ENCODE peak calls at places on chromosomes 12 and 14, in six cellular contexts. O is psoas muscle, M is fibroblast of lung, Y is mesendoderm, E is lower lobe of right lung, X is Panc1. A is an unnamed sample. For H3K36me3, the result is how much of the 10 kb centered on the place peaks cover.

GRCh38 chr14:100413699-100414098 is 90.6 kb downstream of the SLC25A47 start:
- DNase-seq in O (no peak), M (no peak), Y (no peak), E (no peak), X (no peak), A (no peak)

GRCh38 chr12:32027684-32028355 is 68.6 kb downstream of the RESF1 start:
- DNase-seq in O (no peak), M (no peak), Y (no peak), E (peak), X (no peak), A (no peak)

GRCh38 chr12:116360579-116361403 is 83.3 kb upstream of the MED13L start:
- DNase-seq in O (no peak), M (no peak), Y (no peak), E (no peak), X (no peak), A (no peak)

GRCh38 chr12:124369055-124369900 is 74.4 kb downstream of the RFLNA start:
- DNase-seq in O (peak), M (peak), Y (no peak), E (peak), X (no peak), A (peak)

GRCh38 chr12:13534645-13535398 is 338.3 kb downstream of the EMP1 start:
- DNase-seq in O (peak), M (peak), Y (peak), E (peak), X (peak), A (peak)

GRCh38 chr12:32413412-32413811 is 14.1 kb downstream of the FGD4 start:
- DNase-seq in O (no peak), M (no peak), Y (no peak), E (no peak), X (no peak), A (no peak)

GRCh38 chr14:76267322-76268012 is 108.5 kb upstream of the ESRRB start:
- DNase-seq in O (peak), M (peak), Y (peak), E (peak), X (peak), A (peak)

GRCh38 chr14:61280526-61281185 is 482 bp downstream of the TMEM30B start:
- DNase-seq in O (peak), M (peak), Y (peak), E (peak), X (no peak), A (peak)

GRCh38 chr14:54252072-54252730 is 144.6 kb upstream of the CDKN3 start:
- DNase-seq in O (no peak), M (peak), Y (peak), E (no peak), X (no peak), A (no peak)

GRCh38 chr12:39619316-39619659 is 315 bp downstream of the ABCD2 start:
- DNase-seq in O (no peak), M (no peak), Y (no peak), E (no peak), X (no peak), A (no peak)

GRCh38 chr12:39622306-39622705 is 2.7 kb upstream of the ABCD2 start:
- DNase-seq in O (no peak), M (no peak), Y (no peak), E (no peak), X (no peak), A (no peak)

GRCh38 chr12:39619660-39620433 is at the start of gene ABCD2:
- DNase-seq in O (peak), M (peak), Y (peak), E (peak), X (peak), A (peak)

GRCh38 chr12:39621670-39622069 is 2.1 kb upstream of the ABCD2 start:
- DNase-seq in O (no peak), M (no peak), Y (no peak), E (no peak), X (no peak), A (no peak)

DNA sequence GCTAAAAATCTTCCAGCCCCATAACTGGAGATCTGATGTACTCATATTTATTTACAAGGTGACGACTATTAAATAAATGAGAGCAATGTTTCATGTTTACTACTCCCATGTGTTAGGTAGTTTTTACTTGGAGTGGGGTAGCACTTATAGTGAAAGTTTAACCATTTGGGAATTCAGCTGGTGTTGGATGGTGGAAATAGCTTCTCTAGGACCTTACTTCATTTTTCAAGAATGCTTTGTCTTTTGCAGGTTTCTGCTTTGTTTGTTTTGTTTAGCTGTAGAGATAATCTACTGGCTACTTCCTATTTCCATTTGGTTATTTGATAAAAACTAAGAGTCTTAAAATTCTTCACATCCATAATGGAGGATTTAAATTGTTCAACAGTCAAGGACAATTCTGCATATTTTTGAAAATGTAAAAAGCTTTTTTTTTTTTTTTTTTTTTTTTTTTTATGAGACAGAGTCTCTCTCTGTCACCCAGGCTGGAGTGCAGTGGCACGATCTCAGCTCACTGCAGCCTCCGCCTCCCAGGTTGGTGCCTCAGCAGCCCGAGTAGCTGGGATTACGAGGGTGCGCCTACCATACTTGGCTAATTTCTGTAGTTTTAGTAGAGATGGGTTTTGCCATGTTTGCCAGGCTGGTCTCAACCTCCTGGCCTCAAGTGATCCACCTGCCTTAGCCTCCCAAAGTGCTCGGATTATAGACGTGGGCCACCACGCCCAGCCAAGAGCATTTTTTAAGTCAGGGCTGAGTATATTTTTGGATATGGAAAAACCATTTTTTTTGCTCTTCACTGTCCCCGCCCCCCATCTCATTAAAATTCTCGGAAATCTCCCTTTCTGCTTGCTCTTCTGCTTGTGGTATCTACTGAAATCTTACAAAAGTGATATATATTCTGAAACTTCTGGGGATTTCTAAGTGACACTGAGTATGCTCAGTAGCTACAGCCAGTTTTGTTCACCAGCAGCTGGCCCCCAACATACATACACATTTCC is 1.4 kb upstream of the ABCD2 start:
- DNase-seq in O (no peak), M (peak), Y (peak), E (no peak), X (no peak), A (no peak)
- H3K27ac ChIP-seq in O (peak), M (no peak), Y (no peak), E (peak), X (no peak), A (peak)

DNA sequence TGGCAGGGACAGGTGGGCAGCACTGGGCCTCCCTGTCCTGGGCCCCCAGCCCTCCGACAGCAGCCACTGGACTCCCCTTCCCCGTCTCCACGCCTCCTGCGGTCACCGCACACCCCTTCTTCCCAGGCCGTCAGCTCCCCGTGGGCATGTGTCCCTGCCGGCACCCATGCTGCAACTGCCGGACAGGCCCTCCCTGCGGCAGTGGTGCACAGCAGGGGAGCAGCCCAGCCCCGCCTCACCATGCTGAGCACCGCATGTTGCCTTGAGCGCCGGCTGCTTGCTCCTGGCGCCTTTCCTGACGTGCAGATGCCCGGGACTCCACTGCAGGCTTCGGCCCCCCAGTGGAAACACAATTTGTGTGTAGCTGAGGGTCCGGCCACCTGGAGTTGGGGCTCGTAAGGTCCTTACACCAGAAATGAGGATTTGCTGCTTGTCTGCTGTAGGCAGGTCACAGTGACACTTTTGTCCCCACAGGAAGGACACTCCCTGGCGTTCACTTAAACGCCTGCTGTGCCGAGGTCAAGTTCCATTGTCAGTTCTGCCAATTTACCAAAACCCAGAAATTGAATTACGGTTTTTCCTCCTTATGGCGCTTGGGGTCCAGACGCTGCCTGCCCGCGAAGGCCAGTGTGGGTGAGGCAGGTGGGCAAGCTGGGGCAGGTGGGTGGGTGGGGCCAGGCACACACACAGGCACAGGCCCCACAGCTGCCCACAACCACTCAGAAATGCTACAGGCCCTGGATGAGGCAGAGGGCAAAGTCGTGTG is 28.2 kb upstream of the MMP17 start:
- DNase-seq in O (no peak), M (no peak), Y (no peak), E (no peak), X (no peak), A (no peak)
- H3K36me3 ChIP-seq in O (half or more), M (under half), Y (under half), E (half or more), X (under half), A (half or more)

DNA sequence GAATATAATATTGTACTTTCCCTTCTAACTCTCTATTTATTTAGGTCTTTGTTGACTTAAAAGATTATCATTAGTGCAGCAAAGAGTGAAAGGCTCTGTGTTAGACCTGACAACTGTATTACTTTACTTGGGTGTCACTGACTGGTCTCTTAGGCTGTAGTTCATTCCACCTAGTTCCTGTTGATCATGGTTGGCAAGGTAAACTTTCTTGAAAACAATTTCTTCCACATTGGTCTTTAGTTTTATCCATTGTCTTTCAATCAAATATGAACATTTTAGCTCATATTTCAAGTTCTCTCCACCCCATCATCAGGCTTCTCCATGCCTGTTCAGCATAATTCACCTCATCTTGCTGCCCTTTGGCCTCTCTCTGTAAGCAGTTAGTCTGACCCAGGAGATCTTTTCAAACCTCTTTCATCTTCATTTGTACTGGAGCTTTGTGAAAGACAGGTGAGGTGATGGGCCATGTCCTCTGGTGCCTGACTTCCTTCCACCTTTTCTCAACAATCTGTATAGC is 32.1 kb upstream of the PPM1H start:
- DNase-seq in O (no peak), M (no peak), Y (no peak), E (no peak), X (no peak), A (no peak)
- H3K4me3 ChIP-seq in O (no peak), M (no peak), Y (no peak), E (no peak), X (no peak), A (no peak)

GRCh38 chr14:89422952-89423345 is 5.9 kb upstream of the FOXN3 start:
- DNase-seq in O (no peak), M (no peak), Y (no peak), E (no peak), X (no peak), A (no peak)
- H3K27ac ChIP-seq in O (peak), M (no peak), Y (no peak), E (no peak), X (no peak), A (peak)

DNA sequence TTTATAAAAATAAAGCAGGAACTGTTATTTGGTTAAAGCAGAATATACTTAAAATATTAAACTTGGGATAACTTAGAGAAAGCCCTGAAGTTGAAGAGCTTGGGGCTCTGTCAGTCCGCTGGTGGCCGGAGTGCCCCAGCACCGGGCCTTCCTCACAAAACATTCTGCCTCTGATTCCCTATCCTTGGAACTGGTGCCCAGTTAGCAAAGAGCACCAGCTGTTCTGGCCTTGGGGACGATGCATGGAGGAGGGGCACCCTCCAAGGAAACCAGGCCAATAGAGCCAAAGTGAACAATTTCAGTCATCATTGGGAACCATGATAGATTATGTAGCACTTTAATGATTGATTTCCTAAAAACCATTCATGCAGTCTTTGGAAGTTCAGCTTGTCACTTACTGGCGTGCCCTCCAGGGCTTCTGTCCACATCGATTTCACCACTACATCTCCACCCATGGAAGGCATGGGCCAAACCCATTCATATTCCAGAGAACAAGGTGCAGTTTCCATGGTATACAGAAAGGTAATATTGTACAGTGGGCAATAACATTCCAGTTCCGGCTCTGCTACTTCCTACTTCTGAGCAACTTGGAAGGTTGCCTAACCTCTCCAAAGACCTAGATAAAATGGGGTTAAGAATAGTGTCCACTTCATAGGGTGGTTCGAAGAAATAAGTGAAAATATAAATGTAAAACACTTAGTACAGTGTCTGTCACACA is 145.9 kb downstream of the ETV6 start:
- DNase-seq in O (no peak), M (no peak), Y (no peak), E (no peak), X (no peak), A (no peak)
- H3K36me3 ChIP-seq in O (under half), M (under half), Y (under half), E (under half), X (under half), A (under half)

GRCh38 chr12:121812921-121813896 is 9.4 kb downstream of the SETD1B start:
- DNase-seq in O (peak), M (peak), Y (no peak), E (peak), X (no peak), A (peak)
- H3K4me3 ChIP-seq in O (peak), M (peak), Y (no peak), E (peak), X (peak), A (peak)

DNA sequence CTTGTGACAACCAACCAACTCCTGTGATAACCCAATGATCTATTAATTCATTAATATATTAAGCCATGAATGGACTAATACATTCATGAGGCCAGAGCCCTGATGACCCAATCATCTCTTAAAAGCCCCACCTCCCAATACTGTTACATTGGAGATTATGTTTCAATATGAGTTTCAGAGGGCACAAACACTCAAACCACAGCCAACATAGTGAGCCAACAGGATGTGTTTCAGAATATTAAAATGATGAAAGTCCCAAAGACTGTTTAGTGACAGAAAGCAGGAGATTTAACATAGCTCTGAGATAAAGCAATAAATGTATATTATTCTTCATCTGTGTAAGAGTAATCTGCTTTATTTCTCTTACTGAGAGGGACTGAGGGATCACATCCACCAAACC is 71.7 kb downstream of the PTPRO start:
- DNase-seq in O (no peak), M (no peak), Y (no peak), E (no peak), X (no peak), A (no peak)
- H3K27ac ChIP-seq in O (no peak), M (no peak), Y (no peak), E (no peak), X (no peak), A (no peak)

GRCh38 chr12:110337912-110338710 is 57.1 kb downstream of the ATP2A2 start:
- DNase-seq in O (no peak), M (no peak), Y (no peak), E (no peak), X (no peak), A (no peak)
- H3K36me3 ChIP-seq in O (half or more), M (under half), Y (under half), E (half or more), X (half or more), A (half or more)

DNA sequence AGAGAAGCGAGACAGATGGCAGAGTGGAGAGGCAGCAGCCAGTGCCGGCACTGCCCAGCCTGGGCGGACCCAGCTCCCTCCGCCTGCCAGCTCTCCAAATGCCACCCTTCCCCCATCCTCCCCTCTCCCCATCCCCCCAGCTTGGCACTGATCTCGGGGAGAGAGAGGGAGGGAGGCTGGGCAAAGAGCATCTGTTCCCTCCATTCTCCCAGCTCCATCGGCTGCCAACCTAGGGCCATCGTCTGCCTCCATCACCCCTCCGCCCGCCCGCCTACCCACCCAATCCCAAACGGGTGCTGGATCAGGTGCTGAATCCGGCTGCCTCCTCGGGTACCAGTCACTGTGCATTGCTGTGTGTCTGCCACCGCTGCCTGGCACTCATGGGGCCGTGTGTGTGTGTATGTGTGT is 38.6 kb downstream of the ZFHX2 start:
- DNase-seq in O (no peak), M (no peak), Y (no peak), E (no peak), X (no peak), A (no peak)
- H3K4me3 ChIP-seq in O (no peak), M (no peak), Y (no peak), E (no peak), X (no peak), A (no peak)

DNA sequence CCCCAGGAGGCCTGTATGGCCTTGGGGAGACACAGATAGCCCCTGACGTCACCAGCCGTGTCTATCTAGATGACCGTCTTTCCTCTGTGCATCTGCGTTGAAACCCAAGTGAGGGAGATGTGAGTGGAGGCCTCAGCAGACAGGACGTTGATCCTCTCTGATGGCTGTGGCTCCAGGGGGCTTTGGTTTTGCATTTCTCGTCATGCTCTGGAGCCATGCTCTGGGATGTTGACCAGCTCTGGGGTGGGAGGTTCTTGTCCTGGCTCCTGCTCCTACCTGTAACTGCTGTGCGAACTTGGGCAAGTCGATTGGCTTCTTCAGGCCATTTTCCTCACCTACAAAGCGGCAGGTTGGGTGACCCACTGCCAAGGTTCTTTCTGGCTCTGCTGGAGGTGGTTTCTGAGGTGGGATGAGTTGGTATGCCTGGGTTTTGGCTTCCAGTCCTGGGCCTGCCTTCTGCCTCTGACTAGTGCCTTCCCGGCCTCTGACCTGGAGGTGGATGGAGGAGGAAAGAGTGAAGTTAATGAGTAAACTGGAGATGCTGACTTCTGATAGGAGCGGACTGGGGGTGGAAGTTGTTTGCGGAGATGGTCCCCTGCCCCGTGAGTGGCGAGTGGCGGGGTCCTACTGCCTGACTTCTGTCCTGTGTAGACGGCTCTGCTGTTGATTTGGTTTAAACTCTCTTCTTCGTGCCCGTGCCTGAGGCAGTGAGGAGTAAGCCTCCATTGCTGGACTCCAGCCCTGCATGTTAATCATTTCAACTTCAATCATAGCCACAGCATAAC is 8.4 kb downstream of the TSPAN9 start:
- DNase-seq in O (no peak), M (no peak), Y (no peak), E (no peak), X (no peak), A (no peak)
- H3K27ac ChIP-seq in O (no peak), M (no peak), Y (no peak), E (peak), X (no peak), A (no peak)

A was measured in tibial artery.